ENCODE peak calls at places on chromosome 11, in nine cellular contexts. I is CD8-positive, alpha-beta T cell; Y is stomach; G is SK-N-SH; A is AG09309; L is kidney; F is astrocyte of the spinal cord; T is fibroblast of lung; X is tibial nerve. Q is an unnamed sample.

GRCh38 chr11:61626580-61627380 is 45.9 kb upstream of the SYT7 start:
- DNase-seq in I (no peak), Y (peak; percentile 89), G (no peak), A (no peak), L (peak; percentile 89), F (no peak), T (peak; percentile 45), X (no peak), Q (no peak)

GRCh38 chr11:62851807-62852522 is 12.6 kb upstream of the WDR74 start:
- DNase-seq in I (no peak), Y (no peak), G (no peak), A (no peak), L (no peak), F (no peak), T (no peak), X (no peak), Q (no peak)

GRCh38 chr11:20158597-20159257 is 1.5 kb downstream of the DBX1 start:
- DNase-seq in I (no peak), Y (peak; percentile 41), G (peak; percentile 33), A (peak; percentile 4), L (peak; percentile 75), F (peak; percentile 69), T (peak; percentile 65), X (no peak), Q (peak; percentile 57)

GRCh38 chr11:10701982-10702381 is 8.4 kb upstream of the IRAG1 start:
- DNase-seq in I (no peak), Y (no peak), G (no peak), A (no peak), L (no peak), F (no peak), T (peak; percentile 34), X (no peak), Q (no peak)

GRCh38 chr11:102111787-102112653 is 1.8 kb downstream of the YAP1 start:
- DNase-seq in I (no peak), Y (peak; percentile 72), G (no peak), A (peak; percentile 68), L (no peak), F (peak; percentile 91), T (peak; percentile 90), X (peak; percentile 19), Q (peak; percentile 59)

GRCh38 chr11:70183483-70184176 is 19.5 kb upstream of the FADD start:
- DNase-seq in I (no peak), Y (peak; percentile 74), G (no peak), A (no peak), L (no peak), F (no peak), T (no peak), X (no peak), Q (no peak)

GRCh38 chr11:120343429-120343828 is 7.2 kb downstream of the ARHGEF12 start:
- DNase-seq in I (no peak), Y (no peak), G (no peak), A (no peak), L (no peak), F (no peak), T (no peak), X (no peak), Q (no peak)

GRCh38 chr11:30488304-30488998 is 97.7 kb downstream of the MPPED2 start:
- DNase-seq in I (no peak), Y (peak; percentile 53), G (peak; percentile 42), A (no peak), L (no peak), F (peak; percentile 76), T (peak; percentile 52), X (no peak), Q (peak; percentile 34)

GRCh38 chr11:93537022-93537421 is 6.2 kb downstream of the SMCO4 start:
- DNase-seq in I (no peak), Y (peak; percentile 52), G (no peak), A (no peak), L (no peak), F (no peak), T (no peak), X (no peak), Q (no peak)

GRCh38 chr11:117823941-117824420 is 563 bp downstream of the FXYD2 start:
- DNase-seq in I (no peak), Y (no peak), G (no peak), A (no peak), L (peak; percentile 88), F (peak; percentile 18), T (peak; percentile 33), X (no peak), Q (no peak)
- H3K4me3 ChIP-seq in I (no peak overlapping the region), Y (no peak overlapping the region), G (no peak overlapping the region), A (no peak overlapping the region), L (peak overlapping the region; percentile 74), F (no peak overlapping the region), T (no peak overlapping the region), X (no peak overlapping the region), Q (no peak overlapping the region)

DNA sequence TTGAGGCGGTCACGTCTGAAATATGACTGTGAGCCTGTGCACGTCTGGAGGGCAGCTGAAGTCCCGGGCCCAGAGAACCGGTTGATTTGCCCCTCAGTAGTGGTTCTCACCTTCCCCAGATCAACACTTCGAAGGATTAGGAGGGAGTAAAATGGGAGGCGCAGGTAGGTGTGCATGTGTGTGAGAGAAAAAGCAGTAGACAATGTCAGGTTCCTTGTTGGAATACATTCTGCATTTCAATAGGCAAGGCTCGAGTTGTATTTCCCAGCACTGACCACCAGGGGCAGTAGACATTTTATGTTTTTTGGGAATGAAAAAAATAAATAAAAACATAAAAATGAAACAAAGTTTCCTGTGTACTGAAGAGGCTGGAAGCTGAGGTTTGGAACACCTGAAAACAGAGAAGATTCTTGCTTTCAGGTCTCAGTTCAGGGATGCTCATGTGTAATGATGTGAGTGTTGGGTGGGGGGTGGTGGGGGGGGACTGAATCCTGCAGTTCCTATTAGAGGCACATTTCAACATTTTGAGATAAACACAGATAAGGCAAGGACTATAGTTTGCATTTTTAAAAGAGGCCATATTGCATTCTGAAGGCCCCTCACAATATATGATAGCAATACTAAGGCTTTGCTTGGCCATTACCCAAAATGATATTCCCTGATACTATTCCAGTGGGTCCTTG is 333.9 kb downstream of the CADM1 start:
- DNase-seq in I (no peak), Y (no peak), G (peak; percentile 47), A (no peak), L (no peak), F (peak; percentile 53), T (no peak), X (no peak), Q (peak; percentile 32)
- TF ChIP-seq CTCF in I (peak; percentile 53), Y (no peak), G (peak; percentile 88), A (peak; percentile 69), L (peak; percentile 68), F (peak; percentile 76), T (peak; percentile 87), X (peak; percentile 68), Q (peak; percentile 73)

GRCh38 chr11:128473631-128474030 is 113.7 kb downstream of the ETS1 start:
- DNase-seq in I (no peak), Y (no peak), G (no peak), A (no peak), L (no peak), F (no peak), T (no peak), X (no peak), Q (no peak)
- H3K4me3 ChIP-seq in I (peak overlapping the region; percentile 33), Y (no peak overlapping the region), G (no peak overlapping the region), A (no peak overlapping the region), L (no peak overlapping the region), F (no peak overlapping the region), T (no peak overlapping the region), X (no peak overlapping the region), Q (no peak overlapping the region)

GRCh38 chr11:126115253-126115540 is 52.5 kb upstream of the CDON start:
- DNase-seq in I (no peak), Y (peak; percentile 91), G (peak; percentile 84), A (no peak), L (peak; percentile 88), F (no peak), T (no peak), X (peak; percentile 27), Q (no peak)
- TF ChIP-seq CTCF in I (no peak), Y (no peak), G (no peak), A (no peak), L (no peak), F (no peak), T (no peak), X (no peak), Q (no peak)

GRCh38 chr11:65607614-65608426 is 6.2 kb downstream of the MAP3K11 start:
- DNase-seq in I (no peak), Y (no peak), G (no peak), A (no peak), L (no peak), F (no peak), T (no peak), X (no peak), Q (no peak)
- H3K4me3 ChIP-seq in I (no peak overlapping the region), Y (peak overlapping the region; percentile 34), G (no peak overlapping the region), A (no peak overlapping the region), L (peak overlapping the region; percentile 9), F (no peak overlapping the region), T (no peak overlapping the region), X (no peak overlapping the region), Q (peak overlapping the region; percentile 14)

Q was measured in astrocyte of the cerebellum.